ENCODE peak calls at places on chromosomes 3 and 15, in seven cellular contexts. O, G, L, V, S, C and M are unnamed samples.

GRCh38 chr3:156702367-156702766 is 28.0 kb downstream of the TIPARP start:
- DNase-seq in O (no peak), G (no peak), L (no peak), V (no peak), S (no peak), C (no peak), M (no peak)

GRCh38 chr3:142929109-142929508 is 34.4 kb downstream of the PAQR9 start:
- DNase-seq in O (peak), G (peak), L (no peak), V (peak), S (peak), C (peak), M (peak)

GRCh38 chr3:158789592-158789991 is 12.3 kb upstream of the MFSD1 start:
- DNase-seq in O (no peak), G (peak), L (no peak), V (no peak), S (peak), C (no peak), M (no peak)

GRCh38 chr15:22243440-22244130 is 163.3 kb downstream of the OR4M2 start:
- DNase-seq in O (no peak), G (no peak), L (no peak), V (no peak), S (no peak), C (no peak), M (no peak)

GRCh38 chr15:54312528-54312927 is 334.3 kb downstream of the UNC13C start:
- DNase-seq in O (no peak), G (no peak), L (no peak), V (no peak), S (no peak), C (no peak), M (no peak)

GRCh38 chr3:134327594-134327975 is 46.7 kb downstream of the AMOTL2 start:
- DNase-seq in O (no peak), G (peak), L (no peak), V (no peak), S (no peak), C (no peak), M (no peak)

GRCh38 chr3:25900171-25900570 is 110.3 kb downstream of the OXSM start:
- DNase-seq in O (no peak), G (no peak), L (no peak), V (no peak), S (no peak), C (no peak), M (no peak)

GRCh38 chr3:192444096-192444790 is 283.1 kb downstream of the FGF12 start:
- DNase-seq in O (peak), G (peak), L (peak), V (peak), S (peak), C (peak), M (peak)

GRCh38 chr15:53862371-53862770 is 102.9 kb upstream of the WDR72 start:
- DNase-seq in O (no peak), G (no peak), L (no peak), V (no peak), S (no peak), C (no peak), M (no peak)

GRCh38 chr3:65778966-65779365 is 259.8 kb downstream of the MAGI1 start:
- DNase-seq in O (no peak), G (no peak), L (no peak), V (no peak), S (no peak), C (no peak), M (no peak)

GRCh38 chr15:77672110-77672509 is 39.4 kb upstream of the LINGO1 start:
- DNase-seq in O (no peak), G (no peak), L (no peak), V (no peak), S (no peak), C (no peak), M (no peak)